ENCODE peak calls at places on chromosomes 3 and 15, in four cellular contexts. W, Q, J and R are unnamed samples.
A peak's percentile ranks its signal among the peaks of the same experiment; 100 is the strongest.

GRCh38 chr3:25725810-25726209 is 57.4 kb downstream of the NGLY1 start:
- DNase-seq in Q (peak; percentile 27), J (no peak), W (peak; percentile 2), R (no peak)

GRCh38 chr3:11379238-11379823 is 107.1 kb downstream of the ATG7 start:
- DNase-seq in W (peak; percentile 70), J (peak; percentile 56), Q (peak; percentile 79), R (peak; percentile 31)

GRCh38 chr15:100245855-100246254 is 95.9 kb downstream of the ADAMTS17 start:
- DNase-seq in W (no peak), Q (no peak), J (no peak), R (no peak)

GRCh38 chr3:49966233-49966942 is 26.4 kb downstream of the RBM6 start:
- DNase-seq in Q (peak; percentile 14), J (no peak), W (no peak), R (peak; percentile 39)

GRCh38 chr15:94242257-94242656 is 10.9 kb downstream of the MCTP2 start:
- DNase-seq in J (no peak), Q (no peak), W (no peak), R (no peak)

GRCh38 chr3:9340450-9341009 is 22.3 kb upstream of the THUMPD3 start:
- DNase-seq in J (no peak), W (peak; percentile 93), Q (peak; percentile 84), R (peak; percentile 77)

GRCh38 chr3:71237661-71238060 is 345.9 kb downstream of the FOXP1 start:
- DNase-seq in J (no peak), Q (no peak), W (no peak), R (no peak)

GRCh38 chr3:21330293-21330692 is 420.7 kb downstream of the ZNF385D start:
- DNase-seq in W (no peak), J (no peak), Q (peak; percentile 17), R (peak; percentile 58)

GRCh38 chr3:189466004-189466403 is 165.2 kb upstream of the TP63 start:
- DNase-seq in J (no peak), W (no peak), Q (no peak), R (no peak)

GRCh38 chr15:67592245-67592644 is 49.7 kb downstream of the MAP2K5 start:
- DNase-seq in J (no peak), Q (no peak), W (no peak), R (no peak)

GRCh38 chr3:190972840-190973270 is 110.4 kb upstream of the GMNC start:
- DNase-seq in Q (peak; percentile 63), W (no peak), J (no peak), R (peak; percentile 36)

GRCh38 chr3:65927576-65927975 is 111.1 kb downstream of the MAGI1 start:
- DNase-seq in Q (peak; percentile 74), W (peak; percentile 33), J (no peak), R (peak; percentile 81)

GRCh38 chr15:70412717-70413266 is 315.1 kb upstream of the TLE3 start:
- DNase-seq in W (no peak), J (no peak), Q (no peak), R (no peak)

GRCh38 chr15:95734422-95735316 is 595.8 kb upstream of the NR2F2 start:
- DNase-seq in W (no peak), Q (peak; percentile 80), J (no peak), R (peak; percentile 38)

GRCh38 chr15:56719021-56719612 is 14.2 kb downstream of the ZNF280D start:
- DNase-seq in W (no peak), Q (no peak), J (no peak), R (no peak)

GRCh38 chr15:40763801-40764765 is at the start of gene GCHFR:
- DNase-seq in W (peak; percentile 47), J (peak; percentile 67), Q (peak; percentile 79), R (peak; percentile 36)

GRCh38 chr3:149367021-149367840 is 10.2 kb downstream of the TM4SF1 start:
- DNase-seq in J (no peak), W (peak; percentile 76), Q (peak; percentile 99), R (peak; percentile 99)

GRCh38 chr3:9233101-9233500 is 16.3 kb downstream of the SRGAP3 start:
- DNase-seq in Q (no peak), W (no peak), J (no peak), R (no peak)

GRCh38 chr3:8607285-8608040 is 37.1 kb downstream of the SSUH2 start:
- DNase-seq in Q (peak; percentile 74), W (peak; percentile 78), J (peak; percentile 82), R (peak; percentile 66)

GRCh38 chr3:127709320-127710060 is 36.7 kb downstream of the ABTB1 start:
- DNase-seq in Q (no peak), W (peak; percentile 66), J (no peak), R (no peak)

GRCh38 chr15:64897345-64897985 is 14.2 kb upstream of the ANKDD1A start:
- DNase-seq in Q (peak; percentile 49), J (no peak), W (peak; percentile 75), R (peak; percentile 45)

GRCh38 chr15:37056168-37056893 is 44.0 kb downstream of the MEIS2 start:
- DNase-seq in Q (no peak), J (no peak), W (no peak), R (no peak)

GRCh38 chr3:31565288-31565687 is 32.6 kb downstream of the STT3B start:
- DNase-seq in W (no peak), Q (no peak), J (no peak), R (no peak)

GRCh38 chr15:79853492-79854328 is 43.1 kb downstream of the MTHFS start:
- DNase-seq in Q (peak; percentile 90), W (peak; percentile 93), J (peak; percentile 60), R (peak; percentile 81)

GRCh38 chr3:189909573-189909972 is 211.1 kb downstream of the P3H2 start:
- DNase-seq in W (no peak), Q (peak; percentile 92), J (no peak), R (peak; percentile 95)

GRCh38 chr3:125168711-125169410 is 43.7 kb downstream of the SLC12A8 start:
- DNase-seq in Q (no peak), J (no peak), W (peak; percentile 66), R (no peak)

GRCh38 chr15:90214553-90215205 is 13.5 kb downstream of the SEMA4B start:
- DNase-seq in J (no peak), W (no peak), Q (peak; percentile 48), R (no peak)
- TF ChIP-seq CTCF in J (peak; percentile 44), W (no peak), Q (peak; percentile 49), R (peak; percentile 31)

GRCh38 chr3:120057626-120058025 is 36.6 kb downstream of the GSK3B start:
- DNase-seq in Q (no peak), W (no peak), J (no peak), R (no peak)
- H4K20me1 ChIP-seq in Q (peaks cover 28% of the 10 kb centered on the region), W (peaks cover 76% of the 10 kb centered on the region), J (peaks cover 98% of the 10 kb centered on the region), R (peaks cover 47% of the 10 kb centered on the region)

GRCh38 chr3:98778852-98779379 is 15.8 kb downstream of the ST3GAL6 start:
- DNase-seq in J (no peak), W (peak; percentile 95), Q (no peak), R (peak; percentile 94)

GRCh38 chr3:98777286-98777685 is 14.1 kb downstream of the ST3GAL6 start:
- DNase-seq in J (no peak), W (no peak), Q (no peak), R (no peak)

GRCh38 chr3:98776114-98776513 is 13.0 kb downstream of the ST3GAL6 start:
- DNase-seq in W (no peak), Q (no peak), J (no peak), R (no peak)

GRCh38 chr3:98778383-98778782 is 15.2 kb downstream of the ST3GAL6 start:
- DNase-seq in J (no peak), Q (no peak), W (peak; percentile 58), R (peak; percentile 71)

DNA sequence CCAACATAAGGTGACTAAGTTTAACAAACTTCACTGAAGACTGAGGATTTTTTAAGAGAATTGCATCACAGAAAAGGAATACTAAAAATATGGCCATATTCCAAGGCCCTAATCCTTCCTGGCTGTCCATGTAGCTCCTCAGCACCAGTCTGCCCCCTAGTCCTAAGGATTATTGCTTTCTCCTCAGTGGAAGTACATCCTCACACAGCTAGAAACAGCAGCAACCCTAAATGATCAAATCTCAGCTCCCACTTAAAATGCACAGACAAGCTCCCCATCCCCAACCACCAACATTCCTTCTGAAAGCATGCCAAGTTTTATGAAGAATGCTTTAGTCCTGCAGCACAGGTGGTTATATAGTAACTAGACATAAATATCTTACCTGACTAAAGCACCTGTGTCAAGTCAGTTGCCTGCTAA is 14.7 kb downstream of the ST3GAL6 start:
- DNase-seq in J (no peak), W (peak; percentile 80), Q (peak; percentile 40), R (peak; percentile 41)
- H3K4me2 ChIP-seq in J (peak overlapping the region; percentile 38), W (no peak overlapping the region), Q (no peak overlapping the region), R (peak overlapping the region; percentile 72)

DNA sequence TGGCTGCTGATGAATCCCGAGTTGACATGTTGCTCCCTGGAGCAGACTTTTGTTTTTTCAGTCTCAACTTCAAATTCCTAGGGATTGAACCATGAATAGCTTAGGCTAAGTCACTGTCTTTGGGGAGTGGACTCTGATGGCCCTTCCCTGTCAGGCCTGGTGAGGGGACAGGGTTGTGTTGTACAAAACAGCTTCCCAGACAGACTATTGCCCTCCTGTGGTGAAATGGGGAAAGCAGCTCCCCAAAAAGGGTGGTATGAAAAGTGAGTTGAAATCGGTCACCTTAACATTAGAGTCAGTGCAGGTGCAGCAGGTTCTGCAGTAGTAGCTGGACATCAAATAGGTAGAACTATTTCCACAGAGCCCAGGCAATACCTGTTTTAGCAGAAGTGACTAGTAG is 775.6 kb downstream of the ROBO2 start:
- DNase-seq in Q (peak; percentile 50), J (no peak), W (no peak), R (no peak)
- TF ChIP-seq CTCF in Q (peak; percentile 72), J (peak; percentile 32), W (peak; percentile 4), R (peak; percentile 32)

DNA sequence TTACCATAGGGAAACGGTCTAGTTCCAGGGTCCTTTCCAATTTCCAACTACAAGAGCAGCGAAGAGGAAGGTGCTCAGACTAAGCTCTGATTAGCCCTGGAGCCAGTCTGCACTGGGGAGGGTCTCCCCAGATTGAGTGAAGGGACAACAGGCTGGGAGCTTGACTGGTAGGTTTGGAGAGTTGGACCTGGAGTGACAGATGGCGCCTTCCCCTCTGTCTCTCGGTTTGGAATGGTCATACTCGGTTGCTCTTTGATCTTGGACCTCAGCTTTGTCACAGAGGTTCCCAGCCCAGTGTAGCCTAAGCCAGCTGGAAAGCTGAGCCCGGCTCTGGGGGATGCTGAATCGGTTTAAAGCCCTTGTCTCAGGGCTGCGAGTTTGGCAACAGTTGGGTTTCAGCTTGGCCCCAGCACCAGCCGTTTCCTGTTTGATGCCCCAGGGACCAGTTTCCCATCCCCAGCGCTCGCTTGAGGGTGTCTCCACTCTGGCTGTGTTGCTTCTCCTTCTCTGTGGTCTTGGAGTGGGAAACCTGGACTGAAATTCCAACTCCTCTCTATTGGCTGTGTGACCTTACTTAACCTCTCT is 53.1 kb upstream of the ULK4 start:
- DNase-seq in J (peak; percentile 36), W (no peak), Q (no peak), R (no peak)
- H4K20me1 ChIP-seq in J (no peaks in the 10 kb centered on the region), W (peaks cover 11% of the 10 kb centered on the region), Q (peaks cover 15% of the 10 kb centered on the region), R (no peaks in the 10 kb centered on the region)

DNA sequence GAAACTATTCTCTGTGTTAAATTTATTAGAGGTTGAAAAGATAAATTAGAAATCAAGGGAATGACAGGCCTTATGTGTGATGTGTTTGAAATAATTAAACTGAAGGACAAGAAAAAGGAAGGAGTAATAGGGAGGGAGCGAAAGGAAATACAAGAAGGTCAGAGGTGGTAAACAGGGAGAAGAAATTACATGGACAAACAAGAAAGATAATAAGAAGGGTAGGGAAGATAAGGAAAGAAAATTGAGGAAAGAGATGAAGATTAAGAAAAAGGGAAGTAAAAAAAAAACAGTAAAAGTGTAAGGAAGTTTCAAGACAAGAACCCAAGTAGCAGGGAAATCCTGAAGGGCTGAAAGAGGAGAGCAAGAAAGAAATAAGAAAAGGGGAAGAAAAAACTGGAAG is 26.2 kb upstream of the ANXA2 start:
- DNase-seq in Q (no peak), W (no peak), J (no peak), R (no peak)
- H3K4me2 ChIP-seq in Q (peak overlapping the region; percentile 58), W (no peak overlapping the region), J (peak overlapping the region; percentile 40), R (peak overlapping the region; percentile 9)

GRCh38 chr3:187778726-187779125 is 33.5 kb upstream of the BCL6 start:
- DNase-seq in W (no peak), J (no peak), Q (peak; percentile 7), R (peak; percentile 25)
- TF ChIP-seq CTCF in W (no peak), J (no peak), Q (no peak), R (no peak)

GRCh38 chr3:117709108-117709507 is 999.5 kb downstream of the TUSC7 start:
- DNase-seq in J (no peak), W (no peak), Q (no peak), R (no peak)
- H4K20me1 ChIP-seq in J (no peaks in the 10 kb centered on the region), W (no peaks in the 10 kb centered on the region), Q (no peaks in the 10 kb centered on the region), R (no peaks in the 10 kb centered on the region)